ENCODE peak calls at places on chromosome 13, in seven cellular contexts. L is lower lobe of right lung, X is PC-9, G is astrocyte, P is HepG2, W is GM23248, O is pancreas. J is an unnamed sample.
A peak's percentile ranks its signal among the peaks of the same experiment; 100 is the strongest.

GRCh38 chr13:20497376-20497775 is 28.3 kb downstream of the CRYL1 start:
- DNase-seq in L (no peak), X (no peak), W (no peak), G (no peak), P (no peak), O (no peak), J (no peak)

GRCh38 chr13:30805603-30806011 is 70.3 kb downstream of the ALOX5AP start:
- DNase-seq in P (peak; percentile 90), G (peak; percentile 62), X (no peak), L (no peak), O (peak; percentile 70), W (no peak), J (no peak)

GRCh38 chr13:110726726-110727125 is 13.2 kb downstream of the ING1 start:
- DNase-seq in P (no peak), G (no peak), L (no peak), X (no peak), O (no peak), W (no peak), J (no peak)

GRCh38 chr13:113759525-113760137 is 605 bp downstream of the TMEM255B start:
- DNase-seq in P (no peak), X (no peak), W (peak; percentile 45), L (no peak), O (no peak), G (no peak), J (no peak)

GRCh38 chr13:111629016-111629415 is 308.6 kb downstream of the TEX29 start:
- DNase-seq in W (no peak), P (no peak), L (no peak), G (no peak), X (no peak), O (no peak), J (no peak)

GRCh38 chr13:46595136-46595917 is 42.4 kb downstream of the LRCH1 start:
- DNase-seq in O (no peak), X (peak; percentile 93), W (peak; percentile 49), G (peak; percentile 39), P (no peak), L (no peak), J (no peak)

GRCh38 chr13:101116826-101117225 is 299.5 kb downstream of the NALCN start:
- DNase-seq in L (no peak), P (no peak), X (no peak), W (no peak), G (no peak), O (no peak), J (no peak)

GRCh38 chr13:23673354-23673753 is 103.1 kb downstream of the TNFRSF19 start:
- DNase-seq in W (peak; percentile 96), L (no peak), X (no peak), P (no peak), G (peak; percentile 99), O (no peak), J (no peak)

GRCh38 chr13:21639604-21640003 is 31.3 kb upstream of the FGF9 start:
- DNase-seq in O (no peak), P (no peak), L (no peak), W (no peak), G (no peak), X (no peak), J (no peak)

GRCh38 chr13:20940083-20940482 is 37.5 kb upstream of the XPO4 start:
- DNase-seq in X (peak; percentile 76), P (peak; percentile 83), W (peak; percentile 60), O (no peak), L (no peak), G (peak; percentile 43), J (no peak)

GRCh38 chr13:30394798-30395191 is 27.5 kb upstream of the UBE2L5 start:
- DNase-seq in W (peak; percentile 37), X (no peak), L (no peak), G (no peak), O (no peak), P (no peak), J (no peak)

GRCh38 chr13:73411067-73411809 is 352.4 kb downstream of the KLF5 start:
- DNase-seq in P (no peak), O (no peak), L (no peak), X (no peak), G (no peak), W (no peak), J (no peak)

GRCh38 chr13:98998831-98999634 is 21.2 kb upstream of the DOCK9 start:
- DNase-seq in X (no peak), L (no peak), P (no peak), W (peak; percentile 35), O (no peak), G (peak; percentile 44), J (no peak)

GRCh38 chr13:50130686-50131051 is 115.4 kb downstream of the KCNRG start:
- DNase-seq in O (no peak), L (peak; percentile 66), W (peak; percentile 79), X (no peak), P (no peak), G (no peak), J (no peak)

GRCh38 chr13:36981156-36981743 is 17.9 kb downstream of the ALG5 start:
- DNase-seq in W (peak; percentile 75), O (no peak), L (no peak), X (no peak), P (peak; percentile 45), G (peak; percentile 36), J (no peak)

GRCh38 chr13:100491164-100491847 is 97.3 kb downstream of the GGACT start:
- DNase-seq in L (no peak), G (peak; percentile 74), W (no peak), X (no peak), O (no peak), P (no peak), J (no peak)

GRCh38 chr13:73060251-73061160 is 1.7 kb downstream of the KLF5 start:
- DNase-seq in X (peak; percentile 63), L (no peak), O (peak; percentile 37), W (peak; percentile 90), P (no peak), G (peak; percentile 82), J (no peak)

GRCh38 chr13:43473437-43473836 is 313.3 kb downstream of the ENOX1 start:
- DNase-seq in O (peak; percentile 8), G (no peak), W (no peak), P (no peak), X (no peak), L (no peak), J (no peak)

GRCh38 chr13:71218960-71219359 is 648.0 kb downstream of the DACH1 start:
- DNase-seq in W (no peak), P (peak; percentile 7), G (no peak), L (no peak), X (no peak), O (no peak), J (no peak)

GRCh38 chr13:76809369-76809768 is 76.8 kb downstream of the KCTD12 start:
- DNase-seq in X (no peak), P (no peak), W (no peak), G (no peak), O (no peak), L (no peak), J (no peak)

GRCh38 chr13:76813874-76814273 is 72.3 kb downstream of the KCTD12 start:
- DNase-seq in L (no peak), G (no peak), P (peak; percentile 15), X (no peak), W (no peak), O (no peak), J (no peak)

GRCh38 chr13:76812971-76813691 is 73.1 kb downstream of the KCTD12 start:
- DNase-seq in L (no peak), X (no peak), W (peak; percentile 51), O (no peak), G (no peak), P (no peak), J (no peak)

GRCh38 chr13:76812206-76812882 is 73.9 kb downstream of the KCTD12 start:
- DNase-seq in X (no peak), G (no peak), O (no peak), P (no peak), W (peak; percentile 71), L (no peak), J (no peak)

GRCh38 chr13:76808927-76809326 is 77.3 kb downstream of the KCTD12 start:
- DNase-seq in W (no peak), L (no peak), P (no peak), O (no peak), G (no peak), X (no peak), J (no peak)
- H3K4me1 ChIP-seq in W (peaks cover 11% of the 10 kb centered on the region), L (peaks cover 21% of the 10 kb centered on the region), P (no peaks in the 10 kb centered on the region), O (no peaks in the 10 kb centered on the region), G (no peaks in the 10 kb centered on the region), X (no peaks in the 10 kb centered on the region), J (peaks cover 9% of the 10 kb centered on the region)

DNA sequence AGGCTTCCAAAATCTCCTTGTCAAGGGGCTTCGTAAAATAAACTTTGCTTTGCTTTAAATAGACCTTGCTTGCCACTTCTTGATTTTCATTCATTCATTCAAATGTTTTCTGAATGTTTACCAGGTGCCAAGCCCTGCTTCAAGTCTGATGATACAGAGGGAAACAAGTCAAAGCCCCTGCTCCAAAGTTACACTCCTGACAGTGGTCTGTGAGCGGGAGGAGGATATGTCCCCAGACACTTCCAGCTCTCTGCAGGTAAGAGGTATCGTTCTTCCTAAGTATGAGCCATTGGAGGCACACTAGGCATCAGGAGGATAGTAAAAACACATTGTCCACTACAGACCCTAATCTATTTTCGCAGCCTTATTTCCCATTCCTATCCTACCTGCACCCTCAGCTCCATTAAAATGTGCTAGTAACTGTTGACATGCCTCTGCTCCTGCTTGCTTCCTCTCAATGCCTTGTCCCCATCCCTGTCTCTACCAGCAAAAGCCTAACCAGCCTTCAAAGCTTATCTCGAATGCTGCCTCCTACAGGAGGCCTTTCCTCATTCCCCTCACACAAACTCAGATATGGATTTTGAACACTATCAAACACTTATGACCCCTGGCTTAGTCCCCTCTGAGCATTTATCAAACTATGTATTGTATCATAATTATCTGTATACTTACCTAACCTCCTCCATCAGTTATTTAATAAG is 6.2 kb upstream of the WBP4 start:
- DNase-seq in G (no peak), W (peak; percentile 32), L (no peak), P (peak; percentile 35), O (no peak), X (no peak), J (no peak)
- H3K4me1 ChIP-seq in G (no peaks in the 10 kb centered on the region), W (peaks cover 51% of the 10 kb centered on the region), L (peaks cover 89% of the 10 kb centered on the region), P (peaks cover 86% of the 10 kb centered on the region), O (peaks cover 71% of the 10 kb centered on the region), X (peaks cover 23% of the 10 kb centered on the region), J (peaks cover 51% of the 10 kb centered on the region)

GRCh38 chr13:48494874-48495273 is 38.0 kb downstream of the RCBTB2 start:
- DNase-seq in L (no peak), O (no peak), W (no peak), G (no peak), P (no peak), X (no peak), J (no peak)

GRCh38 chr13:48492123-48493075 is 40.5 kb downstream of the RCBTB2 start:
- DNase-seq in G (no peak), X (no peak), P (no peak), O (no peak), W (peak; percentile 90), L (peak; percentile 79), J (no peak)

GRCh38 chr13:48491423-48492122 is 41.3 kb downstream of the RCBTB2 start:
- DNase-seq in G (no peak), X (no peak), L (no peak), W (peak; percentile 56), P (no peak), O (no peak), J (no peak)

GRCh38 chr13:48493851-48494250 is 39.0 kb downstream of the RCBTB2 start:
- DNase-seq in O (no peak), X (peak; percentile 39), P (no peak), G (no peak), W (peak; percentile 63), L (no peak), J (no peak)

GRCh38 chr13:48493076-48493765 is 39.7 kb downstream of the RCBTB2 start:
- DNase-seq in O (no peak), X (no peak), L (no peak), W (peak; percentile 18), P (no peak), G (no peak), J (no peak)
- H3K4me1 ChIP-seq in O (peaks cover 10% of the 10 kb centered on the region), X (peaks cover 4% of the 10 kb centered on the region), L (peaks cover 45% of the 10 kb centered on the region), W (peaks cover 20% of the 10 kb centered on the region), P (peaks cover 23% of the 10 kb centered on the region), G (no peaks in the 10 kb centered on the region), J (no peaks in the 10 kb centered on the region)

GRCh38 chr13:109150691-109151090 is 521.3 kb downstream of the MYO16 start:
- DNase-seq in P (no peak), O (no peak), X (no peak), W (no peak), L (no peak), G (no peak), J (no peak)
- H3K4me1 ChIP-seq in P (no peaks in the 10 kb centered on the region), O (no peaks in the 10 kb centered on the region), X (peaks cover 30% of the 10 kb centered on the region), W (peaks cover 35% of the 10 kb centered on the region), L (peaks cover 12% of the 10 kb centered on the region), G (peaks cover 50% of the 10 kb centered on the region), J (peaks cover 17% of the 10 kb centered on the region)

J was measured in thoracic aorta.